ENCODE peak calls at places on chromosomes 6 and 20, in seven cellular contexts. W is ovary; O is uterus; Z is mammary epithelial cell; F is aorta; U is mesenchymal stem cell; B is CD4-positive, CD25-positive, alpha-beta regulatory T cell. A is an unnamed sample. For H3K4me1, the result is how much of the 10 kb centered on the place peaks cover.

GRCh38 chr6:133937909-133938308 is 15.1 kb upstream of the TBPL1 start:
- DNase-seq in W (no peak), O (no peak), Z (no peak), F (no peak), U (no peak), B (no peak), A (no peak)

GRCh38 chr20:52746190-52746589 is 226.0 kb upstream of the TSHZ2 start:
- DNase-seq in W (no peak), O (no peak), Z (no peak), F (no peak), U (no peak), B (no peak), A (no peak)

GRCh38 chr20:10605547-10606195 is 68.1 kb downstream of the JAG1 start:
- DNase-seq in W (no peak), O (no peak), Z (no peak), F (no peak), U (no peak), B (no peak), A (no peak)

GRCh38 chr6:158057213-158057987 is 75.7 kb downstream of the SYNJ2 start:
- DNase-seq in W (peak), O (no peak), Z (peak), F (no peak), U (peak), B (no peak), A (no peak)

GRCh38 chr6:159718634-159719033 is 8.7 kb upstream of the WTAP start:
- DNase-seq in W (no peak), O (no peak), Z (no peak), F (no peak), U (no peak), B (no peak), A (no peak)

GRCh38 chr20:8722277-8722928 is 346.5 kb upstream of the PLCB4 start:
- DNase-seq in W (no peak), O (peak), Z (peak), F (no peak), U (peak), B (peak), A (no peak)

GRCh38 chr6:105810105-105810921 is 275.8 kb upstream of the PRDM1 start:
- DNase-seq in W (no peak), O (peak), Z (peak), F (peak), U (peak), B (no peak), A (no peak)

GRCh38 chr6:132763269-132763668 is 5.6 kb upstream of the VNN2 start:
- DNase-seq in W (no peak), O (no peak), Z (no peak), F (no peak), U (peak), B (peak), A (no peak)

GRCh38 chr6:149075616-149076354 is 241.7 kb upstream of the TAB2 start:
- DNase-seq in W (no peak), O (no peak), Z (peak), F (no peak), U (no peak), B (peak), A (no peak)

GRCh38 chr6:150152891-150153876 is 10.3 kb downstream of the PPP1R14C start:
- DNase-seq in W (no peak), O (no peak), Z (peak), F (no peak), U (no peak), B (no peak), A (no peak)

GRCh38 chr6:121780325-121781313 is 345.2 kb downstream of the GJA1 start:
- DNase-seq in W (peak), O (peak), Z (peak), F (peak), U (no peak), B (no peak), A (peak)

GRCh38 chr6:3520541-3521220 is 63.8 kb upstream of the SLC22A23 start:
- DNase-seq in W (no peak), O (no peak), Z (no peak), F (no peak), U (peak), B (no peak), A (no peak)

GRCh38 chr6:14270925-14271791 is 153.6 kb downstream of the CD83 start:
- DNase-seq in W (no peak), O (no peak), Z (peak), F (peak), U (no peak), B (no peak), A (no peak)

GRCh38 chr6:117615981-117616961 is 14.0 kb upstream of the GOPC start:
- DNase-seq in W (no peak), O (no peak), Z (no peak), F (no peak), U (peak), B (no peak), A (no peak)

GRCh38 chr6:42745083-42745637 is 743 bp downstream of the TBCC start:
- DNase-seq in W (peak), O (peak), Z (peak), F (peak), U (peak), B (no peak), A (no peak)
- H3K4me1 ChIP-seq in W (under half), O (under half), Z (under half), F (under half), U (under half), B (under half), A (under half)

DNA sequence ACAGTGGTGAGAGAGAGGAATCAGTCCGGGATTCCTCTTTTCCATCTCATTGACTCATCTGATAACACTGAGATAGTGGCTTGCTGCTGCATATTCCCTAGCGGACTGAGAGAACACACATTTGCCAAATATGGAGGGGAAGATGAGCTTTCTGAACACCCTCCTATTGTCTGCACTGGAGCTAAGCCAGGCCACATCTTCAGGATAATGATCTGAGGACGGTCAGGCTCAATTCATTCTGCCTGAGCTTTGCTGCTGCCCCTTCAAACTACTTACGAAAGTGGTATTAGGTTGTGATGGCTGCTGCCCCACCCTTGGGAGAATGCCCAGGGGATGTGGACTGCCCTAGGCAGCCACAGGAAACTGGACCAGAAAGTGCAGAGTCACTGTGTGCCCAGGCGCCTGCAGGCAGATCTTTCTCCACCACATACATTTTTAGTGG is 39.4 kb upstream of the PDE7B start:
- DNase-seq in W (no peak), O (no peak), Z (peak), F (no peak), U (peak), B (no peak), A (no peak)
- H3K27ac ChIP-seq in W (no peak), O (no peak), Z (no peak), F (no peak), U (no peak), B (no peak), A (no peak)

DNA sequence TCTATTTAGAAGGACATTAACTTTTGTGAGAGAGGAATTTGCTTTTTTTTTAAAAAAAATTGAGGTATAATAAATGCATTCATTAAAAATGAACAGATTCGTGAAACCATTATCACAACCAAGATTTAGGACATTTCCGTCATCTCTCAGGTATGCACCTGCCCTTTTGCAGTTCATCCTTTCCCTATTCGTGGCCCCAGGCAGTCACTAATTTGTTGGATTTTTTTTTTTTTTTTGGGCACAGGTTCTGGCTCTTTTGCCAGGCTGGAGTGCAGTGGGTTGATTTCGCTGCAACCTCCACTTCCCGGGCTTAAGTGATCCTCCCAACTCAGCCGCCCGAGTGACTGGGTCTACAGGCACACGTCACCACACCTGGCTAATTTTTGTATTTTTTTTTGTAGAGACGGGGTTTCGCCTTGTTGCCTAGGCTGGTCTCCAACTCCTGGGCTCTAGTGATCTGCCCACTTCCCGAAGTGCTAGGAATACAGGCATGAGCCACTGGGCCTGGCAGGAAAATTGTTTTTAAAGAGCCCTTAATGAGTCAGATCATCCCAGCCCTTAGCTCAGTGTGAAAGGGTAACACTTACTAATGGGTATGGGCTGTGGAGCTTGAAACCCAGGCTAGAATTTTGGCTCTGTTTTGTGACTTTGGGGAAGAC is 9.2 kb downstream of the PHF3 start:
- DNase-seq in W (peak), O (no peak), Z (peak), F (no peak), U (no peak), B (no peak), A (no peak)
- H3K4me1 ChIP-seq in W (under half), O (under half), Z (under half), F (under half), U (under half), B (half or more), A (half or more)

GRCh38 chr6:130980310-130981032 is 82.6 kb downstream of the EPB41L2 start:
- DNase-seq in W (no peak), O (no peak), Z (no peak), F (no peak), U (no peak), B (no peak), A (no peak)
- H3K27ac ChIP-seq in W (peak), O (peak), Z (no peak), F (no peak), U (no peak), B (no peak), A (no peak)

GRCh38 chr6:25928562-25929324 is 1.7 kb downstream of the SLC17A2 start:
- DNase-seq in W (no peak), O (no peak), Z (no peak), F (no peak), U (no peak), B (no peak), A (no peak)
- H3K4me1 ChIP-seq in W (under half), O (under half), Z (under half), F (under half), U (under half), B (under half), A (under half)

GRCh38 chr6:112016335-112016734 is 37.6 kb upstream of the CCN6 start:
- DNase-seq in W (no peak), O (peak), Z (peak), F (no peak), U (no peak), B (no peak), A (no peak)
- H3K27ac ChIP-seq in W (no peak), O (peak), Z (peak), F (no peak), U (no peak), B (no peak), A (no peak)

DNA sequence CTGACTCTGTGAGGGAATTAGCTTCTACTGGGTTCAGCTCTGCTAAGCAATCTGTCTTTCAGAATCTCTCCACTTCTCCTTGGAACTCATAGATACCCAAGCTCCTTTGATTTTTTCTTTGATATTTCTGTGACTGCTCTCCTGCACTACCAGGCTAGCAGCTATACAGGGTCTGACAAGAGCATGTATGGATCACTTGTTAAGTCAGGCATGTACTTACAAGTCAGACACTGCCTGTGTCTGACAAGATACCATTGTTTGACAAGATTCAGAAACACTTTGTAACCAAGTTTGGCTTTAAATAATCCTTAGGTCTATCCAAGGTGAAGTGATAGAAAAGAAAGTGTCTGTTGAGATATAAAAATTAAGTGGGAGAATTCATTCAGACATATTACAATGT is 79.5 kb downstream of the SESN1 start:
- DNase-seq in W (no peak), O (no peak), Z (peak), F (no peak), U (no peak), B (no peak), A (no peak)
- H3K4me1 ChIP-seq in W (under half), O (under half), Z (under half), F (under half), U (under half), B (under half), A (under half)

GRCh38 chr6:27829453-27830211 is 82.6 kb downstream of the OR2B2 start:
- DNase-seq in W (no peak), O (no peak), Z (peak), F (no peak), U (peak), B (no peak), A (no peak)
- H3K27ac ChIP-seq in W (no peak), O (peak), Z (peak), F (no peak), U (peak), B (peak), A (peak)